ENCODE peak calls at places on chromosome 13, in seven cellular contexts. O is A673, F is pancreas, I is cardiac muscle cell, A is IMR-90, T is hepatocyte, G is uterus. R is an unnamed sample. For H3K4me1, the result is how much of the 10 kb centered on the place peaks cover.

GRCh38 chr13:25753976-25754375 is 297.8 kb downstream of the SHISA2 start:
- DNase-seq in O (no peak), F (no peak), I (no peak), A (no peak), T (no peak), G (no peak), R (no peak)

GRCh38 chr13:29438772-29439171 is 156.7 kb downstream of the SLC7A1 start:
- DNase-seq in O (no peak), F (no peak), I (peak), A (no peak), T (no peak), G (no peak), R (no peak)

GRCh38 chr13:109784590-109785140 is 1.7 kb downstream of the IRS2 start:
- DNase-seq in O (peak), F (peak), I (peak), A (peak), T (peak), G (peak), R (peak)

GRCh38 chr13:41398494-41399190 is 58.7 kb upstream of the RGCC start:
- DNase-seq in O (peak), F (no peak), I (no peak), A (no peak), T (no peak), G (no peak), R (no peak)

GRCh38 chr13:103983948-103984347 is 917.7 kb upstream of the SLC10A2 start:
- DNase-seq in O (no peak), F (no peak), I (no peak), A (no peak), T (no peak), G (no peak), R (no peak)

GRCh38 chr13:50587122-50587521 is 256.4 kb downstream of the DLEU7 start:
- DNase-seq in O (no peak), F (no peak), I (no peak), A (no peak), T (no peak), G (no peak), R (no peak)

GRCh38 chr13:84191199-84191598 is 308.9 kb upstream of the SLITRK1 start:
- DNase-seq in O (peak), F (no peak), I (no peak), A (no peak), T (no peak), G (no peak), R (no peak)

GRCh38 chr13:91078093-91078679 is 269.3 kb upstream of the MIR17HG start:
- DNase-seq in O (peak), F (no peak), I (peak), A (no peak), T (peak), G (no peak), R (no peak)

GRCh38 chr13:101845501-101846012 is 393.1 kb downstream of the ITGBL1 start:
- DNase-seq in O (peak), F (no peak), I (no peak), A (peak), T (no peak), G (no peak), R (no peak)

GRCh38 chr13:79306650-79307049 is 99.4 kb downstream of the RBM26 start:
- DNase-seq in O (no peak), F (no peak), I (no peak), A (no peak), T (no peak), G (no peak), R (no peak)

GRCh38 chr13:74550039-74550438 is 415.8 kb upstream of the KLF12 start:
- DNase-seq in O (no peak), F (no peak), I (no peak), A (no peak), T (no peak), G (no peak), R (no peak)

GRCh38 chr13:98397861-98398260 is 179.0 kb downstream of the STK24 start:
- DNase-seq in O (no peak), F (no peak), I (no peak), A (no peak), T (no peak), G (no peak), R (no peak)

GRCh38 chr13:66114127-66114526 is 1116.0 kb downstream of the PCDH9 start:
- DNase-seq in O (no peak), F (no peak), I (no peak), A (peak), T (no peak), G (no peak), R (no peak)

GRCh38 chr13:101231751-101232428 is 184.4 kb downstream of the NALCN start:
- DNase-seq in O (no peak), F (no peak), I (no peak), A (peak), T (no peak), G (no peak), R (no peak)

GRCh38 chr13:110089815-110090214 is 217.1 kb downstream of the COL4A1 start:
- DNase-seq in O (peak), F (no peak), I (no peak), A (no peak), T (no peak), G (no peak), R (no peak)

GRCh38 chr13:97631158-97631557 is 197.2 kb downstream of the RAP2A start:
- DNase-seq in O (no peak), F (no peak), I (no peak), A (no peak), T (no peak), G (no peak), R (no peak)

GRCh38 chr13:37198629-37199028 is 93.2 kb upstream of the CSNK1A1L start:
- DNase-seq in O (peak), F (no peak), I (no peak), A (no peak), T (no peak), G (no peak), R (no peak)

GRCh38 chr13:111882351-111882750 is 184.6 kb upstream of the SOX1 start:
- DNase-seq in O (no peak), F (no peak), I (no peak), A (no peak), T (no peak), G (no peak), R (no peak)

GRCh38 chr13:44072536-44072935 is 192.8 kb downstream of the LACC1 start:
- DNase-seq in O (no peak), F (no peak), I (no peak), A (no peak), T (no peak), G (no peak), R (no peak)

GRCh38 chr13:39284801-39285388 is 246.6 kb downstream of the NHLRC3 start:
- DNase-seq in O (no peak), F (no peak), I (no peak), A (peak), T (no peak), G (no peak), R (no peak)

GRCh38 chr13:107817652-107818287 is 397.6 kb downstream of the LIG4 start:
- DNase-seq in O (no peak), F (no peak), I (no peak), A (no peak), T (no peak), G (no peak), R (no peak)

GRCh38 chr13:107205318-107206112 is 637.6 kb upstream of the ARGLU1 start:
- DNase-seq in O (peak), F (peak), I (peak), A (peak), T (peak), G (peak), R (peak)

GRCh38 chr13:55554741-55555140 is 1586.0 kb upstream of the PRR20A start:
- DNase-seq in O (no peak), F (no peak), I (no peak), A (no peak), T (no peak), G (no peak), R (no peak)

GRCh38 chr13:72290962-72291681 is 424.1 kb upstream of the DACH1 start:
- DNase-seq in O (no peak), F (no peak), I (no peak), A (no peak), T (no peak), G (no peak), R (no peak)

GRCh38 chr13:79775830-79776229 is 294.9 kb downstream of the NDFIP2 start:
- DNase-seq in O (peak), F (peak), I (peak), A (peak), T (peak), G (no peak), R (no peak)

GRCh38 chr13:39452412-39452811 is 150.6 kb downstream of the LHFPL6 start:
- DNase-seq in O (peak), F (no peak), I (peak), A (no peak), T (no peak), G (no peak), R (no peak)

GRCh38 chr13:49810825-49811526 is 18.5 kb upstream of the KPNA3 start:
- DNase-seq in O (no peak), F (no peak), I (peak), A (peak), T (peak), G (no peak), R (peak)

GRCh38 chr13:76754414-76754813 is 131.8 kb downstream of the KCTD12 start:
- DNase-seq in O (peak), F (no peak), I (peak), A (peak), T (peak), G (no peak), R (no peak)

GRCh38 chr13:111915104-111915551 is 151.8 kb upstream of the SOX1 start:
- DNase-seq in O (no peak), F (no peak), I (no peak), A (no peak), T (no peak), G (no peak), R (no peak)

GRCh38 chr13:26943748-26944147 is 183.2 kb upstream of the GPR12 start:
- DNase-seq in O (no peak), F (no peak), I (no peak), A (no peak), T (no peak), G (no peak), R (no peak)

GRCh38 chr13:86870388-86870966 is 800.7 kb upstream of the SLITRK5 start:
- DNase-seq in O (peak), F (no peak), I (peak), A (peak), T (peak), G (no peak), R (no peak)

GRCh38 chr13:92838786-92839185 is 387.8 kb upstream of the GPC6 start:
- DNase-seq in O (no peak), F (no peak), I (no peak), A (peak), T (no peak), G (no peak), R (no peak)

DNA sequence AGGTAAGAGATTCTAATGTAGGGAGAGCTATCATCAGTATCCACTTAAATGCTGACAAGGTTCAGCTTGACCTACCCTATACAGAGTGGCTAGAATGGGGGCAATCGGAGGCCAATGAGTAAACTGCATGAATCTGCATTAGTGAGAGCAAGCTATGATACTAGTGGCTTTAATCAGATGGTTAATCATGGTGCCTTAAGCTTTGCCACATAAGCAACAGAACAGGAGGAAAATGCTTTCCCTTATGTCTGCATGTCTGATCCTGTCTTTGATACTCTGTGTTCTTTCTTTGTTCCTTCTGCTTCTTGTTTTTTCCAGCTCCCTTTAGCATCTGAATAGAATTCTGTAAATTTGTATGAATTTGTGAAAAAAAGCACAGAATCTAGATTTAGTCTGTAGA is 91.1 kb downstream of the WDFY2 start:
- DNase-seq in O (no peak), F (no peak), I (no peak), A (no peak), T (no peak), G (no peak), R (no peak)
- H3K4me1 ChIP-seq in O (under half), F (under half), I (under half), A (under half), T (under half), G (under half), R (under half)

GRCh38 chr13:23979361-23980159 is 82.3 kb upstream of the C1QTNF9B start:
- DNase-seq in O (peak), F (peak), I (peak), A (peak), T (peak), G (peak), R (peak)
- H3K27ac ChIP-seq in O (no peak), F (peak), I (peak), A (peak), T (peak), G (peak), R (peak)

GRCh38 chr13:24670927-24671326 is 9.3 kb upstream of the ATP12A start:
- DNase-seq in O (peak), F (no peak), I (peak), A (no peak), T (peak), G (no peak), R (no peak)
- H3K4me3 ChIP-seq in O (no peak), F (peak), I (no peak), A (no peak), T (no peak), G (no peak), R (no peak)

GRCh38 chr13:60754691-60755090 is 357.7 kb downstream of the TDRD3 start:
- DNase-seq in O (peak), F (no peak), I (no peak), A (no peak), T (no peak), G (no peak), R (no peak)

GRCh38 chr13:60755380-60756163 is 358.6 kb downstream of the TDRD3 start:
- DNase-seq in O (no peak), F (no peak), I (peak), A (no peak), T (peak), G (no peak), R (no peak)

GRCh38 chr13:60757481-60757880 is 360.5 kb downstream of the TDRD3 start:
- DNase-seq in O (no peak), F (no peak), I (no peak), A (no peak), T (no peak), G (no peak), R (no peak)

GRCh38 chr13:60754211-60754610 is 357.2 kb downstream of the TDRD3 start:
- DNase-seq in O (peak), F (no peak), I (no peak), A (no peak), T (no peak), G (no peak), R (no peak)

GRCh38 chr13:60756306-60756705 is 359.3 kb downstream of the TDRD3 start:
- DNase-seq in O (peak), F (no peak), I (no peak), A (no peak), T (no peak), G (no peak), R (no peak)
- H3K4me1 ChIP-seq in O (half or more), F (under half), I (under half), A (under half), T (under half), G (under half), R (under half)

R was measured in ovary.